ENCODE peak calls at places on chromosomes 2 and 18, in six cellular contexts. M is GM23338, V is stomach, E is HCT116, D is H1, Y is SK-N-SH. P is an unnamed sample.

GRCh38 chr18:13374468-13375301 is 156.1 kb downstream of the LDLRAD4 start:
- DNase-seq in M (peak), V (no peak), E (no peak), D (no peak), Y (peak), P (no peak)

GRCh38 chr18:3906072-3906471 is 456.1 kb downstream of the TGIF1 start:
- DNase-seq in M (no peak), V (no peak), E (no peak), D (no peak), Y (no peak), P (no peak)

GRCh38 chr2:10042301-10043161 is 819 bp upstream of the KLF11 start:
- DNase-seq in M (peak), V (peak), E (no peak), D (peak), Y (no peak), P (no peak)

GRCh38 chr2:237280235-237280634 is 133.7 kb downstream of the COL6A3 start:
- DNase-seq in M (no peak), V (no peak), E (no peak), D (no peak), Y (no peak), P (no peak)

GRCh38 chr2:234448506-234449169 is 48.2 kb downstream of the ARL4C start:
- DNase-seq in M (peak), V (no peak), E (no peak), D (no peak), Y (no peak), P (no peak)

GRCh38 chr2:109497447-109497846 is 116.3 kb downstream of the SEPTIN10 start:
- DNase-seq in M (no peak), V (no peak), E (no peak), D (no peak), Y (no peak), P (no peak)

GRCh38 chr2:6975988-6976387 is 58.8 kb downstream of the RNF144A start:
- DNase-seq in M (no peak), V (no peak), E (peak), D (no peak), Y (no peak), P (no peak)

GRCh38 chr2:19124135-19124534 is 234.3 kb downstream of the OSR1 start:
- DNase-seq in M (no peak), V (no peak), E (no peak), D (no peak), Y (no peak), P (no peak)

GRCh38 chr2:81250270-81250669 is 945.7 kb upstream of the LRRTM1 start:
- DNase-seq in M (no peak), V (no peak), E (no peak), D (no peak), Y (no peak), P (no peak)

GRCh38 chr18:58618822-58619553 is 9.9 kb downstream of the ALPK2 start:
- DNase-seq in M (peak), V (no peak), E (no peak), D (no peak), Y (no peak), P (no peak)

GRCh38 chr2:37776487-37776886 is 105.0 kb upstream of the CDC42EP3 start:
- DNase-seq in M (no peak), V (no peak), E (peak), D (no peak), Y (no peak), P (no peak)

DNA sequence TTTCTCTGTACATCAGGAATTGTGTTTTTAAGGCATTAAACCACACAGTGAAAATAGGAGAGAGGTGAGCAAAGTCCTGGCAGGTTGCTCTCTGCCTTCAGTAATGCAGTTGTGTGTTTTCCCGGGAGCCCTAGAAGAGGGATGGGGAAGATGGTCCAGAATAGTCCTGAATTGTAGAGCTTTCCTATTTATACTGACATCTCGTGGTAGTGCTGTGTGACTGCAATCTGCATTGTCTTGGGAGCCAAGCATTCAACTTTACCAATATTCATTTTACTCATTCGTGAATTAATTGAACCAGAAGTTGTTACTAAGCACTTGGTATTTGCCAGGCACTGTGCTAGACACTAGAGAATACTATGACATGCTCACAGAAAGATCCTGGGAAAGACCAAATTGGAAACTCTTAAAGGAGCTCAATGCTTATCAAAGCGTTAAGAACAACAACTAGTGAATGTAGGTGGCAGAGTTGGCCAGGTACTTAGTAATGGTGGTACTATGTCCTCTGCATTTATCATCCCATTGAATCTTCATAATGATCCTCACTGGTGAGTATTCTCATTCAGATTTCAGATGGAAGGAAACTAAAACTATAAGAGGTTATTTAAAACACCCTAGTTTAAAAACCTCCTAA is 214.6 kb downstream of the TRIB2 start:
- DNase-seq in M (peak), V (no peak), E (peak), D (no peak), Y (peak), P (no peak)
- TF ChIP-seq POLR2AphosphoS5 in M (no peak), V (no peak), E (no peak), D (no peak), Y (no peak), P (no peak)

GRCh38 chr2:172101707-172102158 is 967 bp downstream of the DLX2 start:
- DNase-seq in M (peak), V (no peak), E (no peak), D (no peak), Y (peak), P (no peak)

GRCh38 chr2:172102159-172102857 is 392 bp downstream of the DLX2 start:
- DNase-seq in M (no peak), V (no peak), E (no peak), D (no peak), Y (no peak), P (no peak)

GRCh38 chr2:172099472-172100079 is 3.1 kb downstream of the DLX2 start:
- DNase-seq in M (no peak), V (no peak), E (no peak), D (no peak), Y (no peak), P (no peak)

GRCh38 chr2:172100080-172101007 is 2.4 kb downstream of the DLX2 start:
- DNase-seq in M (peak), V (no peak), E (no peak), D (peak), Y (peak), P (no peak)

DNA sequence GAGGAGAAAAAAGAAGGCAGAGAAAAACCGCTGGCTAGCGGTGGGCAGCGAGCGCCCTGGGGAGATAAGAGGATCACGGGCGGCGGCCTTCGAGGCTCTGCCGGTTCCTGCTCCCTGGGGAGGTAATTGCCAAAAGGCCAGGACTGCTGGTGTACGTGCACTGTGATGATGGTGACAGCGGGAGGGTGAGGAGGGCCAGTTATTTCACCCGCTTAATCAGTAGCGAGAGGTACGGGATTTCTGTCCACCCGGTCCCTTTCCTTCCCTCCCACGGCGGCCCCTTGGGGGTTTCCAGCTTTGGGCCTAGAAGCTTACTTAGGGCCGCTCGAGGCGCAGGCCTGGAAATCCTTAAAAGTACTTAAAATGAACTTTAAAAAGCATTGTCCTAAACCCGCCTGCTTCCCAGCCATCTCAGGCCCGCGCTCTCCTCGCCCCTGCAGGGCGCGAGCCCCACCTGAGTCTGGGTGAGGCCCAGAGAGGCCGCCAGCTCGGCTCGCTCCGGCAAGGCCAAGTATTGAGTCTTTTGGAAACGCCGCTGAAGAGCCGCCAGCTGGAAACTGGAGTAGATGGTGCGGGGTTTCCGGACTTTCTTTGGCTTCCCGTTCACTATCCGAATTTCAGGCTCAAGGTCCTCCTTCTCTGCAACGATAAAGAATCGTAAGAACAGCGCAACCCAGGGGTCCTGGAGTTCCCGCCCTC is 1.5 kb downstream of the DLX2 start:
- DNase-seq in M (peak), V (no peak), E (no peak), D (peak), Y (peak), P (no peak)
- H3K4me3 ChIP-seq in M (peak), V (no peak), E (peak), D (peak), Y (peak), P (no peak)

GRCh38 chr2:32063310-32064020 is at the start of gene SPAST:
- DNase-seq in M (peak), V (peak), E (peak), D (peak), Y (peak), P (peak)
- TF ChIP-seq POLR2AphosphoS5 in M (peak), V (peak), E (peak), D (peak), Y (peak), P (peak)

GRCh38 chr18:12251311-12251710 is 2.9 kb upstream of the CIDEA start:
- DNase-seq in M (no peak), V (no peak), E (no peak), D (no peak), Y (no peak), P (no peak)

GRCh38 chr18:12254137-12254819 is at the start of gene CIDEA:
- DNase-seq in M (peak), V (no peak), E (no peak), D (peak), Y (no peak), P (no peak)

GRCh38 chr18:12252061-12252460 is 2.1 kb upstream of the CIDEA start:
- DNase-seq in M (no peak), V (no peak), E (no peak), D (no peak), Y (no peak), P (no peak)

GRCh38 chr18:12253517-12254136 is 534 bp upstream of the CIDEA start:
- DNase-seq in M (peak), V (no peak), E (no peak), D (peak), Y (no peak), P (no peak)

DNA sequence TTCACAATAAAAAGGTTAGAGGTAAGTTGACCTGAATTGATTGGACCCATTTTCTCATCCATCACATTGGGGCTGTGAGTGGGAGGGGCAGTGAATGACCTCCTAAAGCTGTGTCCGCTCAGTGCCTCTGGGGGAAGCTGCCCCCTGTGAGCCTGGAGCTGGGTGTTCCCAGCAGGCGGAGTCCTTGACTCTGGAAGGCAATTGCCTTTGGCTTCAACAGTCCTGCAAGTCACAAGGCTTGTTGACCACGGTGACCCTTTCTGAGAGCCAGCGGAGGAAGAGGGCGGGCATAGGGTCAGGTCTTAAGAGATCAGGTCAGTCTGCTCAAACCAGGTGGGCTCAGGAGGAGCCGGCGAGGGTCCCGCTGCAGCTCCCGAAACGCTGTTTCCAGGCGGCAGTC is 1.1 kb upstream of the CIDEA start:
- DNase-seq in M (no peak), V (no peak), E (no peak), D (no peak), Y (no peak), P (no peak)
- H3K4me3 ChIP-seq in M (peak), V (no peak), E (no peak), D (peak), Y (no peak), P (no peak)

GRCh38 chr2:128320609-128321420 is 2.1 kb upstream of the HS6ST1 start:
- DNase-seq in M (no peak), V (no peak), E (no peak), D (no peak), Y (no peak), P (peak)

GRCh38 chr2:128323501-128323931 is 4.8 kb upstream of the HS6ST1 start:
- DNase-seq in M (no peak), V (peak), E (no peak), D (no peak), Y (no peak), P (no peak)

GRCh38 chr2:128321421-128321775 is 2.7 kb upstream of the HS6ST1 start:
- DNase-seq in M (no peak), V (no peak), E (no peak), D (peak), Y (no peak), P (peak)

GRCh38 chr2:128322651-128323491 is 4.2 kb upstream of the HS6ST1 start:
- DNase-seq in M (peak), V (peak), E (no peak), D (peak), Y (peak), P (peak)

GRCh38 chr2:128321784-128322650 is 3.3 kb upstream of the HS6ST1 start:
- DNase-seq in M (peak), V (peak), E (peak), D (peak), Y (peak), P (peak)
- TF ChIP-seq POLR2AphosphoS5 in M (peak), V (no peak), E (peak), D (peak), Y (no peak), P (peak)

GRCh38 chr2:216012830-216013079 is 596 bp downstream of the MREG start:
- DNase-seq in M (no peak), V (no peak), E (no peak), D (no peak), Y (peak), P (no peak)

GRCh38 chr2:216013080-216013909 is at the start of gene MREG:
- DNase-seq in M (peak), V (peak), E (peak), D (peak), Y (peak), P (peak)

GRCh38 chr2:216014006-216014405 is 655 bp upstream of the MREG start:
- DNase-seq in M (no peak), V (no peak), E (no peak), D (no peak), Y (no peak), P (no peak)

GRCh38 chr2:216012133-216012829 is 1.1 kb downstream of the MREG start:
- DNase-seq in M (no peak), V (no peak), E (no peak), D (no peak), Y (peak), P (no peak)

GRCh38 chr2:216011320-216011849 is 2.0 kb downstream of the MREG start:
- DNase-seq in M (no peak), V (no peak), E (no peak), D (no peak), Y (no peak), P (no peak)
- H3K4me3 ChIP-seq in M (peak), V (no peak), E (no peak), D (no peak), Y (no peak), P (no peak)

DNA sequence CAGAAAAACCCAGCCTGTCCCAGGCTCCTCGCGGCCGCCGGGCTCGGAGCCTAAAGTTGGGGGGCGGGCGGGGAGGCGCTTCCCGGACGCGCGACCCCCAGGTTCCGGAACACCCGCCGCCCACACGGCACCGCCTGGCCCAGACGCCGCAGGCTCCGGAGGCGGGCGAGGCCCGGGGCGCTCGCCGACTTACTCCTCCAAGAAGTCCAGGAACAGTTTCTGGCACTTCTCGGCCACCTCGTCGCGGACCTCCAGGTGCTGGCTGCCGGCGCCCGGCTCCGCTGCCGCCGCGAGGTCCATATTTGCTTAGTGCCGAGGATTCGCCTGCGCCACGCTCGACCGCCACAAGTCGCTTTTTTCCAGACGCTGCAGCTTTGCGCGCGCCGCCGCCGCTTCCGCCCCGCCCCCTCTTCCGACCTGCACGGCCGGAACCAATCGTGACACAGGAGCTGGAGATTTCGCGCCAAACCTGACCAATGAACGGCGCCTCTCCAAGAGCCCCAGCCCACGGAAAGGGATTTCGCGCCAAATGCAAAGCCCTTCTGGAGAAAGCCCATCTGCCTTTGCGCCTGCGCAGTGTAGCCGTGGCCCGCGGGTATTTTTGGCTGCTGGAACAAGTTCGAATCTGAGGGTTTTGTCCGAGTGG is at the start of gene MCM6:
- DNase-seq in M (peak), V (peak), E (peak), D (peak), Y (peak), P (peak)
- TF ChIP-seq POLR2AphosphoS5 in M (peak), V (peak), E (peak), D (peak), Y (peak), P (no peak)

GRCh38 chr18:72544092-72544886 is at the start of gene CBLN2:
- DNase-seq in M (peak), V (no peak), E (no peak), D (peak), Y (peak), P (no peak)

GRCh38 chr18:72542993-72543361 is 1.2 kb downstream of the CBLN2 start:
- DNase-seq in M (peak), V (no peak), E (no peak), D (no peak), Y (peak), P (no peak)

GRCh38 chr18:72543362-72544055 is 633 bp downstream of the CBLN2 start:
- DNase-seq in M (peak), V (no peak), E (no peak), D (peak), Y (peak), P (no peak)

GRCh38 chr18:72539861-72540260 is 4.3 kb downstream of the CBLN2 start:
- DNase-seq in M (no peak), V (no peak), E (no peak), D (no peak), Y (no peak), P (no peak)

DNA sequence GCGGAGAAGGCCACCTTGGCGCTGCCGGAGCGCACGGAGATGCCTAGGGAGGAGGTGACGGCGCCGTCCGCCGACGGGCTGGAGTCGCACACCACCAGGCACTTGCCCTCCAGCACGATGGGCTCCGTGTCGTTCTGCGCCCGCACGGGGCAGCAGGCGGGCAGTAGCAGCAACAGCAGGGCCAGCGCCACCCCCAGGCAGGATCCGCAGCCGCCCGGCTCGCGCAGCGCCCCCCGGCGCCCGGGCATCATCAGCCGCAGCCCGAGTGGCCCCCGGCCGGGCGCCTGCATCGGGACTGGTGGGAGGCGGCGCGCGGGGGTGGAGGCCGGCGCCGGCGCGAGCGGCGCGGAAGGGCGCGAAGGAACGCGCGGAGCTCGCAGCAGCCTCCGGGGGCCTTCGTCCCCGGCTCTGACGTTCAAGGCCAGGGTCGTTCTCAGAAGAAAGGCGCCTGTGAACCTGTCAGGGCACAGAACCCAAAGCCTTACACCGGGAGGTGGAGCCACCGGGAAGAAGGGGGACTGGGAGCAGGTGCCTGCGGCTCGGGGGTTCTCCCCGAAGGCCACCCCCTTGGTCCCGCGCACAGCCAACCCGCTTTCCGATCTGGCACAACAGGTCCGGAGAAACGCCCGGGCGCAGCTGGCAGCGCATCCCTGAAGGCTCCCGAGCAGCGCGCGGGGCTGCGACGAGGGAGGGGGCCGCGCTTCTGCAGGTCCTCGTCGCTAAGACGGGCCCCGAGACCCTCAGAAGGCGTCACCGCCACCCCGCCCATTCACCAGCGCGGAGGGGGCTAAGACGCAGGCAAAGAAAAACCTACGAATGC is 2.1 kb downstream of the CBLN2 start:
- DNase-seq in M (peak), V (no peak), E (no peak), D (peak), Y (peak), P (no peak)
- H3K4me3 ChIP-seq in M (peak), V (no peak), E (no peak), D (no peak), Y (peak), P (peak)